ENCODE peak calls at places on chromosomes 7 and 10, in four cellular contexts. Q is thoracic aorta, L is heart right ventricle, D is bronchial epithelial cell. B is an unnamed sample.

GRCh38 chr10:63456437-63457210 is 9.2 kb downstream of the JMJD1C start:
- DNase-seq in L (no peak), Q (no peak), D (peak; percentile 67), B (no peak)

GRCh38 chr7:93948106-93948505 is 26.6 kb downstream of the GNG11 start:
- DNase-seq in D (no peak), L (no peak), Q (no peak), B (no peak)

GRCh38 chr10:134205-134742 is 981 bp upstream of the ZMYND11 start:
- DNase-seq in L (no peak), Q (no peak), D (peak; percentile 17), B (no peak)

GRCh38 chr7:111026301-111026700 is 64.6 kb upstream of the LRRN3 start:
- DNase-seq in Q (no peak), L (no peak), D (no peak), B (no peak)

GRCh38 chr7:107068156-107068555 is 23.7 kb downstream of the PRKAR2B start:
- DNase-seq in Q (no peak), D (no peak), L (no peak), B (no peak)

GRCh38 chr10:133293810-133294119 is 14.9 kb downstream of the TUBGCP2 start:
- DNase-seq in Q (no peak), D (no peak), L (no peak), B (no peak)

GRCh38 chr7:155860840-155861479 is 48.7 kb upstream of the SHH start:
- DNase-seq in L (no peak), Q (no peak), D (peak; percentile 78), B (no peak)

GRCh38 chr10:44352316-44353127 is 32.4 kb downstream of the CXCL12 start:
- DNase-seq in L (peak; percentile 60), D (no peak), Q (no peak), B (no peak)

GRCh38 chr7:105141068-105141467 is 127.1 kb downstream of the KMT2E start:
- DNase-seq in Q (no peak), L (no peak), D (peak; percentile 17), B (peak; percentile 25)

GRCh38 chr10:79358811-79359210 is 11.5 kb downstream of the PPIF start:
- DNase-seq in Q (no peak), L (no peak), D (peak; percentile 47), B (no peak)

GRCh38 chr7:128902761-128903585 is 7.5 kb downstream of the KCP start:
- DNase-seq in L (no peak), D (peak; percentile 41), Q (no peak), B (no peak)

GRCh38 chr10:114401195-114401741 is 3.0 kb downstream of the AFAP1L2 start:
- DNase-seq in Q (no peak), L (peak; percentile 73), D (no peak), B (no peak)

GRCh38 chr7:88256906-88257305 is 37.1 kb upstream of the SRI start:
- DNase-seq in Q (no peak), L (no peak), D (peak; percentile 72), B (no peak)

GRCh38 chr7:2567663-2568238 is 9.0 kb downstream of the IQCE start:
- DNase-seq in L (peak; percentile 34), Q (no peak), D (peak; percentile 9), B (peak; percentile 53)

GRCh38 chr7:51430480-51431086 is 114.0 kb upstream of the COBL start:
- DNase-seq in Q (no peak), L (peak; percentile 40), D (peak; percentile 37), B (peak; percentile 68)

GRCh38 chr7:100629117-100629711 is 12.1 kb downstream of the TFR2 start:
- DNase-seq in D (peak; percentile 18), Q (no peak), L (no peak), B (peak; percentile 75)

GRCh38 chr7:141697211-141697871 is 4.6 kb downstream of the DENND11 start:
- DNase-seq in D (peak; percentile 69), L (no peak), Q (no peak), B (no peak)

GRCh38 chr10:4407783-4408182 is 418.2 kb upstream of the AKR1E2 start:
- DNase-seq in D (peak; percentile 95), Q (no peak), L (no peak), B (no peak)

GRCh38 chr10:117596666-117597065 is 54.1 kb downstream of the EMX2 start:
- DNase-seq in Q (no peak), L (no peak), D (no peak), B (no peak)

GRCh38 chr10:21092683-21093524 is 195.8 kb upstream of the NEBL start:
- DNase-seq in L (no peak), D (no peak), Q (no peak), B (no peak)

GRCh38 chr10:490256-490655 is 199.2 kb downstream of the DIP2C start:
- DNase-seq in D (no peak), L (peak; percentile 60), Q (no peak), B (no peak)

GRCh38 chr10:6328708-6329423 is 126.1 kb downstream of the PFKFB3 start:
- DNase-seq in Q (peak; percentile 43), D (no peak), L (no peak), B (no peak)

GRCh38 chr7:29105191-29105590 is 41.1 kb downstream of the CPVL start:
- DNase-seq in Q (no peak), D (no peak), L (no peak), B (no peak)

GRCh38 chr10:122435212-122435827 is 19.1 kb upstream of the ARMS2 start:
- DNase-seq in Q (no peak), L (no peak), D (peak; percentile 49), B (no peak)

GRCh38 chr7:111820117-111820516 is 257.8 kb upstream of the IMMP2L start:
- DNase-seq in L (no peak), Q (no peak), D (no peak), B (no peak)

GRCh38 chr10:62069452-62070191 is 168.1 kb downstream of the ARID5B start:
- DNase-seq in Q (no peak), L (no peak), D (no peak), B (no peak)

GRCh38 chr7:16171928-16172327 is 249.4 kb downstream of the CRPPA start:
- DNase-seq in L (no peak), Q (no peak), D (no peak), B (no peak)

GRCh38 chr10:3848768-3849643 is 64.0 kb upstream of the KLF6 start:
- DNase-seq in D (peak; percentile 91), L (no peak), Q (no peak), B (no peak)

GRCh38 chr10:115956225-115957009 is 316.6 kb downstream of the GFRA1 start:
- DNase-seq in D (no peak), L (no peak), Q (no peak), B (no peak)

GRCh38 chr10:128063736-128064614 is 62.2 kb downstream of the MKI67 start:
- DNase-seq in Q (no peak), L (no peak), D (peak; percentile 98), B (no peak)

GRCh38 chr10:72297281-72297967 is 23.7 kb downstream of the DDIT4 start:
- DNase-seq in D (peak; percentile 77), L (peak; percentile 88), Q (peak; percentile 78), B (no peak)

GRCh38 chr10:1461016-1461415 is 276.3 kb downstream of the ADARB2 start:
- DNase-seq in Q (no peak), L (no peak), D (no peak), B (no peak)

GRCh38 chr10:100307716-100308115 is 21.2 kb upstream of the BLOC1S2 start:
- DNase-seq in D (peak; percentile 51), Q (no peak), L (no peak), B (no peak)

GRCh38 chr7:134890246-134891240 is 95.8 kb upstream of the AGBL3 start:
- DNase-seq in D (peak; percentile 87), L (peak; percentile 51), Q (peak; percentile 27), B (peak; percentile 80)

DNA sequence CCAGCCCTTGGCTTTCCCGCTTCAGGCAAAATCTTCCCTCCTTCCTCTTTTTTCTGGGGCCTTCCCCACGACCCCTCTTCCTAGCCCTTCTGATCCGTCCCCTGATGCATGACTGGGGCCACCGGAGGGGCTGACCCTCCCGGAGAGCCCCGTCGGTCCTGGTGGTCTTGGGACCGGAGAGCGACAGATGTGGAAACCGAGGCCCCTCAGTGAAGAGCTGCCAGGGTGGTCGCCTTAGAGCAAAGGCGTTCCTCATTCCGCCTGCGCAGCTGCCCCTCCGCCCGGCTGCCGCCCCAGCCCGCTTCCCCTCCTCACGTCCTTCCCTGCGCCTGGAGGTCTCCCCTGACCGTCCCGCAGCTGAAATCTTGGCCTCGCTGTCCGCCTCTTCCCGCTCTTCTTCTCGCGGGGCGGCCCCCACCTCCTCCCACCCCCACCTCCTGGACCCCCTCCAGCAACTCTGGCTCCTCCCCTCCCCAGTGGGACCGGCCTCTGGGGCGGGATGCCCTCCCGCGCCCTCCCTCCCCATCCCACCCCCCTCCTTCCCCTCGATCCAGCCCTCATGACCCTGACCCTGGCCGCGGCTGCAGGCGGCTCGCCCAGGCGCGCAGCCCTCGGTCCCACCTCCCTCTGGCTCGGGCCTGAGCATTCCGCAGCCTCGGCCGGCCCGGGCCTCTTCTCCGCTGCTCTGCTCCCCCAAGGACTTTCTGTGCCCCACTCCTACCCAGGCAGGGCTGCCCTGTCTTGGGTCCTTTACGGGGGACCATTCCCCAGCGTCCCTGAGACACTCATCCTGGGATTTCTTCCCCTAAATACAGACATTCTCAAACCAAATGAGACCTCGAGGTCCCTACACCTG is at the start of gene RARRES2:
- DNase-seq in D (no peak), Q (no peak), L (peak; percentile 43), B (no peak)
- H3K4me3 ChIP-seq in D (no peak within 1 kb of the TSS), Q (peak within 1 kb of the TSS; percentile 75), L (peak within 1 kb of the TSS; percentile 52), B (no peak within 1 kb of the TSS)

GRCh38 chr10:124408357-124408756 is 10.4 kb downstream of the OAT start:
- DNase-seq in D (no peak), L (no peak), Q (no peak), B (no peak)

GRCh38 chr10:124401633-124402032 is 17.1 kb downstream of the OAT start:
- DNase-seq in D (no peak), Q (no peak), L (no peak), B (no peak)

GRCh38 chr10:124402273-124402672 is 16.4 kb downstream of the OAT start:
- DNase-seq in Q (no peak), L (no peak), D (no peak), B (no peak)

GRCh38 chr10:124407451-124407850 is 11.3 kb downstream of the OAT start:
- DNase-seq in D (no peak), L (no peak), Q (no peak), B (no peak)

DNA sequence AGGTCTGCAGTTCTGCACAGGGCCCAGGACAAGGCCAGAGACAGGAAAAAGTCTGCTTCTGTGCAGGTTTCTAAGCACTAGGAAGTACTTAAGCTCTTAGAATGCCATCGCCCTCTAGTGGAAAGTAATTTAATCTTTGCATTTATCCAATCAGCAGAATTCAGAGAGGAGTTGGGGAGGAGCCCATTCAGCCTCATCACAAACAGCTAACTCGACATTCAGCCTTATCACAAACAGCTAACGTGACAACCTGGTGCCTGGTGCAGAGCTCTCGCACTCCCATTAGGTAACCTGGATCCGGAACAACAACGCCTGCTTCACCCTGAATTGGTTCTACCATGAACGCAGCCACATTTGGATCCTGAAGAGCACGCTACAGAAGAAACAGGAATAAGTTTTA is 15.2 kb downstream of the OAT start:
- DNase-seq in L (peak; percentile 41), Q (no peak), D (peak; percentile 83), B (peak; percentile 38)
- H3K36me3 ChIP-seq in L (peaks cover 97% of the 10 kb centered on the region), Q (peaks cover 56% of the 10 kb centered on the region), D (peaks cover 4% of the 10 kb centered on the region), B (peaks cover 17% of the 10 kb centered on the region)

GRCh38 chr10:14099885-14100284 is 230.8 kb downstream of the FRMD4A start:
- DNase-seq in L (no peak), Q (no peak), D (no peak), B (no peak)

GRCh38 chr10:14092749-14093148 is 238.0 kb downstream of the FRMD4A start:
- DNase-seq in Q (no peak), D (no peak), L (no peak), B (no peak)

GRCh38 chr10:14089556-14090297 is 241.0 kb downstream of the FRMD4A start:
- DNase-seq in Q (no peak), D (no peak), L (no peak), B (no peak)

GRCh38 chr10:14093735-14094484 is 236.8 kb downstream of the FRMD4A start:
- DNase-seq in D (peak; percentile 32), Q (no peak), L (no peak), B (no peak)
- TF ChIP-seq CTCF in D (peak; percentile 33), Q (peak; percentile 36), L (peak; percentile 69), B (no peak)

GRCh38 chr7:25069900-25070443 is 55.1 kb downstream of the CYCS start:
- DNase-seq in D (peak; percentile 69), L (peak; percentile 47), Q (no peak), B (peak; percentile 61)
- H3K4me3 ChIP-seq in D (no peak overlapping the region), L (peak overlapping the region; percentile 33), Q (peak overlapping the region; percentile 48), B (peak overlapping the region; percentile 35)

B was measured in BE2C.